ENCODE peak calls at places on chromosomes 13 and 19, in four cellular contexts. W is GM12878, M is HepG2, T is H1. H is an unnamed sample.
A peak's percentile ranks its signal among the peaks of the same experiment; 100 is the strongest.

GRCh38 chr13:110015253-110015652 is 228.9 kb upstream of the IRS2 start:
- DNase-seq in W (no peak), M (no peak), T (no peak), H (no peak)

GRCh38 chr13:70380809-70381208 is 272.6 kb upstream of the KLHL1 start:
- DNase-seq in W (no peak), M (no peak), T (no peak), H (no peak)

GRCh38 chr13:27961227-27962085 is 7.7 kb downstream of the CDX2 start:
- DNase-seq in W (no peak), M (peak; percentile 20), T (no peak), H (no peak)

GRCh38 chr13:59088716-59089115 is 1075.0 kb downstream of the DIAPH3 start:
- DNase-seq in W (no peak), M (no peak), T (no peak), H (no peak)

GRCh38 chr13:20495087-20496023 is 30.3 kb downstream of the CRYL1 start:
- DNase-seq in W (peak; percentile 40), M (peak; percentile 66), T (peak; percentile 68), H (no peak)

GRCh38 chr13:100454876-100455275 is 133.7 kb downstream of the GGACT start:
- DNase-seq in W (no peak), M (no peak), T (no peak), H (no peak)

GRCh38 chr13:30110301-30111070 is 196.9 kb downstream of the KATNAL1 start:
- DNase-seq in W (no peak), M (no peak), T (no peak), H (no peak)

GRCh38 chr13:20847298-20847697 is 55.2 kb downstream of the XPO4 start:
- DNase-seq in W (no peak), M (no peak), T (no peak), H (no peak)

GRCh38 chr13:102726430-102726829 is 31.6 kb upstream of the METTL21C start:
- DNase-seq in W (no peak), M (peak; percentile 35), T (no peak), H (no peak)

GRCh38 chr19:12783849-12784393 is 7.4 kb upstream of the JUNB start:
- DNase-seq in W (no peak), M (peak; percentile 45), T (no peak), H (no peak)

GRCh38 chr13:72850959-72851677 is 69.2 kb downstream of the PIBF1 start:
- DNase-seq in W (no peak), M (no peak), T (peak; percentile 46), H (no peak)

DNA sequence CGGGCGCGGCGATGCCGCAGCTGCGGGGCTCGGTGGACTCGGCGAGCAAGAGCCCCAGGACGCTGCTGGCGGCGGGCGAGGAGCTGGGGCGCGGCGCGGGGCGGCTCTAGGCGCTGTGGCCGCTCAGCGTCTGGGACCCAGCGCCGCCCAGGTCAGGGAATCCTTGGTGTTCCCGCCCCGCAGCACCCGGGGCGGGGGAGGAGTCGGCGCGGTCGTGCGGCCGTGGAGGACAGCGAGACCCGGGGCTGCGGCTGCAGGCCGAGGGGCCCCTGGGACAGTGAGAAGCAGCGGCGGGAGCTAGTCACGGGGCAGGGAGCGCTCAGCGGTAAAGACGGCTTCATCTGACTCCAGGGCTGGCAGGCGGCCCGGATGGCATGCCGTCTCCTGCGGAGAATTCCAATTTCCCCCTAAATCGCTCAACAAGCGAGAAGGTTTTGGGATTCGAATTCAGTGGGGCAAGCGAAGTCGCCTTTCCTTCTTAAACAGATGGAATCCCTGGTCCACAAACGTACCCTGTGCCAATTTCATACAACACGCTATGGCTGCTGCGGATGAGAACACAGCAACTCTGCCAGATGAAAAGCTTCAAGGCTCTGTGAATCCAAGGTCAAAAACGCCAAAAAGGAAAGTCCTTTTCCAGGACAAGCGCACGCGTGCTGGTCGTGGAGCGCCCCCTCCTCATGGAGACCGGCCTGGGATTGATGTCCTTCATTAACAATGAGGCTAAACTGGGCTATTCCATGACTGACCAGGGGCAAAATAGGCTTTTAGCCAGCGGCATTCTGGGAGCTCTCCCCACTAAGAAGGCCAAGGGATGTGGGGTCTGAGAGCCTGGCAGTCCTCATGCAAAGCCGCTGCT is 4.2 kb upstream of the ZSCAN4 start:
- DNase-seq in W (no peak), M (peak; percentile 39), T (peak; percentile 83), H (peak; percentile 22)
- TF ChIP-seq YY1 in W (no peak), M (peak; percentile 34), T (peak; percentile 6), H (no peak)

GRCh38 chr13:87259479-87260083 is 411.6 kb upstream of the SLITRK5 start:
- DNase-seq in W (no peak), M (peak; percentile 8), T (no peak), H (peak; percentile 30)
- TF ChIP-seq SUZ12 in W (no peak), M (no peak), T (no peak), H (no peak)

GRCh38 chr19:4328243-4328990 is 10.2 kb downstream of the STAP2 start:
- DNase-seq in W (peak; percentile 75), M (no peak), T (peak; percentile 97), H (peak; percentile 94)
- H3K9ac ChIP-seq in W (peak overlapping the region; percentile 55), M (no peak overlapping the region), T (no peak overlapping the region), H (peak overlapping the region; percentile 93)

GRCh38 chr19:1451916-1452801 is 2.2 kb downstream of the APC2 start:
- DNase-seq in W (no peak), M (no peak), T (no peak), H (no peak)
- TF ChIP-seq YY1 in W (no peak), M (no peak), T (no peak), H (no peak)

DNA sequence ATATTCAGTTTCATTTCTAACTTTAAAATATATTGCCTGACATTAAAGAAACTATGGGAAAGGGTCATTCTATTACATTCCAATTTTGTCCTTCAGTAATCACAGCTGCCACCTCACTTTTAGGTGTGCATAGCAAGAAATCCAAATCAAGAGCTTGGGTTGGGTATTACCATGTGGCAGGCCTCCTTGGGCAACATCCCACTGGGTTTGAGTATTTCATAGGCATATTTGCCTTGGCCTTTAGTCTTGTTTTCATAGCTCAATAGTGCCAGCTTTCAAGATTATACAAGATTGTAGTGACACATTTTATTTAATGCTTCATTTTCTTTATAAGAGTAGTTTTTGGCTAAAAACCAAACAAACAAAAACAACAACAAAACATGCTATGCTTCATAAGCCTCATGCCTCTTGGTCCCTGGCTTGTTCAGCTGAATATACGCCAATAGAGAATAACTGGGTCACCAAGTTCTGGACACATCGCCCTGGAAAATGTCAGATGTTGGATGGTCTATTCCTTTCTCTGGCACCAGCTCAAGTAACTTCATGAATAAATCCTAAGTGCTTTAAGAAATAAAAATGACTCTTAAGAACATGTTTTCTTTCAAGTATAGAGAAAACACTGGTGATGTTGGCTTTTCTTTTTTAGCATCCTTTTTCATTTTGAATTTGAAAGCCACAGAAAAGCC is 167.5 kb upstream of the STARD13 start:
- DNase-seq in W (no peak), M (no peak), T (no peak), H (no peak)
- TF ChIP-seq SUZ12 in W (no peak), M (no peak), T (no peak), H (no peak)

GRCh38 chr13:77219401-77219800 is 107.5 kb downstream of the MYCBP2 start:
- DNase-seq in W (no peak), M (no peak), T (no peak), H (no peak)
- H3K9ac ChIP-seq in W (no peak overlapping the region), M (no peak overlapping the region), T (no peak overlapping the region), H (no peak overlapping the region)

GRCh38 chr13:83515267-83515666 is 367.0 kb downstream of the SLITRK1 start:
- DNase-seq in W (no peak), M (no peak), T (no peak), H (no peak)
- TF ChIP-seq YY1 in W (no peak), M (no peak), T (no peak), H (no peak)

GRCh38 chr19:51689751-51690358 is 3.3 kb upstream of the SPACA6 start:
- DNase-seq in W (no peak), M (no peak), T (peak; percentile 83), H (peak; percentile 49)

GRCh38 chr19:51686171-51686570 is 7.0 kb upstream of the SPACA6 start:
- DNase-seq in W (no peak), M (no peak), T (no peak), H (no peak)

GRCh38 chr19:51690359-51691121 is 2.6 kb upstream of the SPACA6 start:
- DNase-seq in W (no peak), M (no peak), T (peak; percentile 84), H (peak; percentile 70)

GRCh38 chr19:51688665-51689571 is 4.2 kb upstream of the SPACA6 start:
- DNase-seq in W (no peak), M (peak; percentile 61), T (peak; percentile 80), H (peak; percentile 68)

GRCh38 chr19:51687791-51688664 is 5.1 kb upstream of the SPACA6 start:
- DNase-seq in W (no peak), M (no peak), T (peak; percentile 77), H (no peak)
- TF ChIP-seq SUZ12 in W (peak; percentile 65), M (no peak), T (no peak), H (no peak)

GRCh38 chr19:35040826-35041547 is 534 bp upstream of the HPN start:
- DNase-seq in W (no peak), M (peak; percentile 96), T (peak; percentile 86), H (no peak)

GRCh38 chr19:35041548-35042055 is at the start of gene HPN:
- DNase-seq in W (no peak), M (peak; percentile 77), T (peak; percentile 86), H (no peak)

GRCh38 chr19:35042954-35043604 is 1.6 kb downstream of the HPN start:
- DNase-seq in W (no peak), M (peak; percentile 43), T (no peak), H (no peak)

GRCh38 chr19:35043906-35044305 is 2.4 kb downstream of the HPN start:
- DNase-seq in W (no peak), M (no peak), T (no peak), H (no peak)

DNA sequence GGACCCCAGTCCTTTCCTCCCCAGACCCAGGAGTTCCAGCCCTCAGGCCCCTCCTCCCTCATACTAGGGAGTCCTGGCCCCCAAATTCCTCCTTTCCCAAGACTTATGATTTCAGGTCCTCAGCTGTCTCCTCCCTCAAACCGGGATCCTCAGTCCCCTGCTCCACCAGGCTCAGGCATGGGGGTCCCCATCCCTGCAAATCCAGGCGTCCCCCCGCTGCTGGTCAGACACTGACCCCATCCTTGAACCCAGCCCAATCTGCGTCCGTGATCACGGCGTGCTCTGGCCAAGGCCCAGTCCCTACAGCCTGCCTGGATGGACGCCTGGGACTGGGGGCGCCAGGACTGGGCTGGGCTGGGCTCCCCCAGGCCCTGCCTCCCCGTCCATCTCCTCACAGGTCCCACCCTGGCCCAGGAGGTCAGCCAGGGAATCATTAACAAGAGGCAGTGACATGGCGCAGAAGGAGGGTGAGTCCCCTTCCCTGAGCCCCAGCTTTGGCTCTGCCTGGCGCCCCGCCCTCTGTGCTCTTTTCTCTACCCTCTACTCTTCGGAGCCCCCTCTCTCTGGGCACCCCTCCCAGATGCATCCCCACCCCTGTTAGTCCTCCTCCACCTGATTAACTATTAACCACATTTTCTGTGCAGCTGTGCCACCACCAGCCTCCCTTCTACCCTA is 672 bp downstream of the HPN start:
- DNase-seq in W (no peak), M (peak; percentile 89), T (no peak), H (no peak)
- H3K9ac ChIP-seq in W (no peak overlapping the region), M (peak overlapping the region; percentile 85), T (no peak overlapping the region), H (peak overlapping the region; percentile 72)